ENCODE peak calls at places on chromosomes 4 and X, in five cellular contexts. Q, M, N, Z and T are unnamed samples.

GRCh38 chr4:110183643-110184042 is 14.8 kb downstream of the ELOVL6 start:
- DNase-seq in Z (no peak), N (no peak), M (no peak), Q (no peak), T (no peak)

GRCh38 chr4:94375364-94375763 is 32.7 kb upstream of the HPGDS start:
- DNase-seq in Q (no peak), M (no peak), N (no peak), Z (no peak), T (no peak)

GRCh38 chr4:151310124-151310728 is 15.2 kb downstream of the SH3D19 start:
- DNase-seq in Z (no peak), Q (no peak), N (no peak), M (no peak), T (no peak)

GRCh38 chr4:188282620-188283232 is 143.5 kb downstream of the TRIML1 start:
- DNase-seq in Z (no peak), M (no peak), Q (no peak), N (no peak), T (no peak)

GRCh38 chr4:105107105-105107856 is 39.4 kb upstream of the TET2 start:
- DNase-seq in N (no peak), Z (no peak), Q (no peak), M (no peak), T (no peak)

GRCh38 chrX:24175276-24175675 is 25.7 kb downstream of the ZFX start:
- DNase-seq in N (no peak), Z (no peak), Q (no peak), M (no peak), T (no peak)

GRCh38 chrX:34578237-34578636 is 78.8 kb downstream of the TMEM47 start:
- DNase-seq in Q (no peak), M (no peak), N (no peak), Z (peak; percentile 77), T (peak; percentile 31)

GRCh38 chr4:164212714-164213113 is 541.2 kb upstream of the SMIM31 start:
- DNase-seq in Z (no peak), Q (no peak), N (no peak), M (no peak), T (no peak)

GRCh38 chrX:115642895-115643530 is 82.0 kb downstream of the PLS3 start:
- DNase-seq in Z (peak; percentile 75), M (peak; percentile 1), Q (no peak), N (no peak), T (peak; percentile 60)

GRCh38 chr4:72665376-72665978 is 96.5 kb upstream of the ADAMTS3 start:
- DNase-seq in M (no peak), Z (no peak), Q (no peak), N (no peak), T (no peak)

GRCh38 chrX:110985470-110985869 is 110.5 kb upstream of the PAK3 start:
- DNase-seq in M (no peak), Q (no peak), Z (no peak), N (no peak), T (no peak)

GRCh38 chrX:121308276-121308805 is 260.9 kb downstream of the GLUD2 start:
- DNase-seq in N (no peak), Z (peak; percentile 3), M (peak; percentile 6), Q (no peak), T (peak; percentile 10)

GRCh38 chr4:101782546-101782945 is 8.0 kb upstream of the BANK1 start:
- DNase-seq in M (no peak), N (no peak), Q (no peak), Z (no peak), T (no peak)

GRCh38 chr4:74056858-74057562 is 18.5 kb upstream of the CXCL3 start:
- DNase-seq in M (no peak), N (no peak), Z (no peak), Q (no peak), T (no peak)

GRCh38 chr4:117983541-117984451 is 50.5 kb upstream of the NDST3 start:
- DNase-seq in M (no peak), N (no peak), Q (no peak), Z (no peak), T (no peak)

GRCh38 chr4:85913925-85914694 is 439.2 kb downstream of the ARHGAP24 start:
- DNase-seq in N (no peak), Q (no peak), M (no peak), Z (no peak), T (no peak)

GRCh38 chr4:99943904-99944437 is 2.4 kb downstream of the DNAJB14 start:
- DNase-seq in N (no peak), M (no peak), Q (no peak), Z (no peak), T (no peak)

GRCh38 chr4:73599182-73599581 is 21.1 kb downstream of the RASSF6 start:
- DNase-seq in M (no peak), Z (no peak), Q (no peak), N (no peak), T (no peak)

GRCh38 chrX:14899607-14900006 is 26.4 kb downstream of the MOSPD2 start:
- DNase-seq in M (no peak), Z (peak; percentile 85), Q (no peak), N (no peak), T (no peak)

GRCh38 chr4:6404611-6405416 is 67.6 kb downstream of the PPP2R2C start:
- DNase-seq in N (no peak), Q (no peak), M (no peak), Z (no peak), T (no peak)

GRCh38 chr4:13543648-13544555 is at the start of gene NKX3-2:
- DNase-seq in Z (peak; percentile 43), M (no peak), Q (no peak), N (no peak), T (no peak)